ENCODE peak calls at places on chromosomes 11 and 22, in six cellular contexts. Y, V, H, J, M and F are unnamed samples.

GRCh38 chr22:44737414-44738346 is 14.7 kb upstream of the ARHGAP8 start:
- DNase-seq in M (no peak), Y (no peak), V (no peak), J (no peak), H (no peak), F (no peak)

GRCh38 chr11:86629070-86629706 is 43.2 kb downstream of the ME3 start:
- DNase-seq in V (no peak), J (no peak), M (peak), Y (no peak), H (no peak), F (peak)

GRCh38 chr11:128848815-128849455 is 18.2 kb downstream of the KCNJ1 start:
- DNase-seq in J (peak), Y (no peak), V (peak), H (no peak), M (peak), F (no peak)

GRCh38 chr22:43152355-43153071 is 1.2 kb downstream of the TSPO start:
- DNase-seq in V (peak), J (peak), Y (peak), M (peak), H (peak), F (peak)

GRCh38 chr11:41522899-41523672 is 63.6 kb upstream of the LRRC4C start:
- DNase-seq in V (no peak), H (no peak), Y (no peak), J (no peak), M (no peak), F (peak)

GRCh38 chr11:62667460-62667859 is 2.3 kb downstream of the CSKMT start:
- DNase-seq in J (no peak), V (no peak), M (no peak), Y (no peak), H (no peak), F (no peak)

GRCh38 chr11:35145249-35145648 is 6.3 kb downstream of the CD44 start:
- DNase-seq in H (no peak), V (peak), Y (no peak), M (peak), J (peak), F (peak)

GRCh38 chr11:61254403-61255025 is 13.5 kb downstream of the PGA5 start:
- DNase-seq in J (peak), H (peak), V (peak), M (peak), Y (no peak), F (peak)

GRCh38 chr11:70025308-70025707 is 52.8 kb upstream of the ANO1 start:
- DNase-seq in Y (no peak), J (no peak), M (no peak), H (no peak), V (no peak), F (no peak)

GRCh38 chr11:1237128-1237580 is 14.3 kb downstream of the MUC5B start:
- DNase-seq in H (no peak), Y (no peak), M (no peak), V (no peak), J (no peak), F (no peak)

GRCh38 chr11:123473941-123474668 is 44.0 kb downstream of the GRAMD1B start:
- DNase-seq in V (no peak), H (no peak), Y (no peak), M (peak), J (no peak), F (peak)

GRCh38 chr22:37641251-37641949 is 1.9 kb downstream of the SH3BP1 start:
- DNase-seq in H (no peak), M (no peak), V (no peak), Y (no peak), J (no peak), F (no peak)

GRCh38 chr22:26610983-26611382 is 6.8 kb downstream of the CRYBB1 start:
- DNase-seq in Y (no peak), V (no peak), H (no peak), J (no peak), M (peak), F (peak)

GRCh38 chr11:1048375-1049070 is 12.0 kb upstream of the MUC6 start:
- DNase-seq in J (no peak), Y (no peak), M (no peak), H (no peak), V (no peak), F (no peak)

GRCh38 chr11:69632900-69633299 is 8.1 kb upstream of the CCND1 start:
- DNase-seq in H (no peak), V (no peak), J (no peak), Y (no peak), M (no peak), F (no peak)

GRCh38 chr11:35038211-35038930 is 100.6 kb upstream of the CD44 start:
- DNase-seq in Y (no peak), H (no peak), J (no peak), V (no peak), M (no peak), F (no peak)

GRCh38 chr22:46022881-46023512 is 46.0 kb upstream of the WNT7B start:
- DNase-seq in J (no peak), V (no peak), H (no peak), Y (no peak), M (no peak), F (no peak)

GRCh38 chr11:17229481-17230152 is 21.8 kb upstream of the PIK3C2A start:
- DNase-seq in V (no peak), H (no peak), Y (no peak), J (no peak), M (peak), F (no peak)

GRCh38 chr11:67463680-67464410 is 5.2 kb downstream of the TMEM134 start:
- DNase-seq in Y (no peak), M (peak), J (peak), V (peak), H (no peak), F (peak)

GRCh38 chr22:44207981-44208317 is 27.2 kb downstream of the PARVG start:
- DNase-seq in Y (no peak), H (no peak), V (no peak), J (no peak), M (no peak), F (no peak)

GRCh38 chr11:65553301-65554001 is 4.7 kb downstream of the LTBP3 start:
- DNase-seq in H (no peak), M (no peak), J (peak), Y (no peak), V (peak), F (no peak)

GRCh38 chr22:49300951-49301397 is 526.7 kb downstream of the BRD1 start:
- DNase-seq in Y (no peak), V (peak), H (no peak), M (no peak), J (no peak), F (no peak)

GRCh38 chr11:118774032-118774431 is 16.9 kb downstream of the DDX6 start:
- DNase-seq in Y (no peak), J (no peak), H (no peak), V (no peak), M (no peak), F (no peak)

GRCh38 chr22:22024440-22024839 is 41.9 kb upstream of the TOP3B start:
- DNase-seq in J (no peak), Y (no peak), M (no peak), V (no peak), H (no peak), F (no peak)

GRCh38 chr11:128471138-128471661 is 116.2 kb downstream of the ETS1 start:
- DNase-seq in Y (no peak), H (no peak), J (no peak), M (no peak), V (peak), F (no peak)

GRCh38 chr11:33290319-33290718 is 33.1 kb downstream of the HIPK3 start:
- DNase-seq in J (no peak), Y (no peak), H (no peak), M (no peak), V (no peak), F (no peak)

GRCh38 chr11:123268118-123268517 is 73.1 kb upstream of the CLMP start:
- DNase-seq in J (no peak), M (peak), H (peak), Y (no peak), V (no peak), F (no peak)

GRCh38 chr11:68997995-68998348 is 15.1 kb downstream of the MRGPRF start:
- DNase-seq in M (no peak), J (no peak), H (no peak), V (no peak), Y (no peak), F (no peak)

GRCh38 chr11:74086242-74086884 is 77.5 kb upstream of the UCP3 start:
- DNase-seq in V (no peak), Y (no peak), H (no peak), J (no peak), M (no peak), F (no peak)

GRCh38 chr11:28679795-28680194 is 571.6 kb downstream of the METTL15 start:
- DNase-seq in V (no peak), Y (no peak), M (peak), J (no peak), H (no peak), F (peak)

GRCh38 chr11:61787928-61788491 is 4.4 kb downstream of the TMEM258 start:
- DNase-seq in Y (peak), J (peak), M (peak), H (no peak), V (no peak), F (peak)

GRCh38 chr22:28328751-28329150 is 350.9 kb downstream of the TTC28 start:
- DNase-seq in V (no peak), M (peak), Y (no peak), H (no peak), J (no peak), F (no peak)